ENCODE peak calls at places on chromosome 11, in six cellular contexts. I is HepG2; Q is pancreas; H is fibroblast of lung; T is psoas muscle; B is CD8-positive, alpha-beta memory T cell. W is an unnamed sample.

GRCh38 chr11:119460582-119460981 is 37.6 kb upstream of the THY1 start:
- DNase-seq in I (no peak), Q (no peak), H (peak; percentile 62), T (no peak), B (no peak), W (peak; percentile 53)

GRCh38 chr11:44519989-44520737 is 45.3 kb upstream of the CD82 start:
- DNase-seq in I (no peak), Q (peak; percentile 32), H (no peak), T (no peak), B (no peak), W (no peak)

GRCh38 chr11:63553759-63554158 is 9.4 kb downstream of the PLAAT2 start:
- DNase-seq in I (no peak), Q (no peak), H (peak; percentile 46), T (peak; percentile 49), B (peak; percentile 84), W (no peak)

GRCh38 chr11:126182787-126183445 is 28.5 kb downstream of the RPUSD4 start:
- DNase-seq in I (no peak), Q (no peak), H (no peak), T (no peak), B (no peak), W (no peak)

GRCh38 chr11:95698939-95699562 is 90.5 kb downstream of the FAM76B start:
- DNase-seq in I (peak; percentile 14), Q (no peak), H (peak; percentile 47), T (no peak), B (no peak), W (no peak)

GRCh38 chr11:34987617-34988016 is 71.2 kb downstream of the PDHX start:
- DNase-seq in I (no peak), Q (no peak), H (peak; percentile 76), T (no peak), B (no peak), W (no peak)

GRCh38 chr11:125055107-125055715 is 7.9 kb upstream of the SLC37A2 start:
- DNase-seq in I (no peak), Q (no peak), H (no peak), T (no peak), B (no peak), W (no peak)

GRCh38 chr11:45321669-45322068 is 35.5 kb upstream of the SYT13 start:
- DNase-seq in I (no peak), Q (no peak), H (no peak), T (no peak), B (no peak), W (no peak)

GRCh38 chr11:11822946-11823345 is 18.8 kb upstream of the USP47 start:
- DNase-seq in I (no peak), Q (no peak), H (no peak), T (no peak), B (no peak), W (no peak)

GRCh38 chr11:16969010-16970004 is 44.9 kb downstream of the PLEKHA7 start:
- DNase-seq in I (no peak), Q (no peak), H (no peak), T (no peak), B (no peak), W (no peak)

GRCh38 chr11:78244080-78244479 is 55.4 kb downstream of the USP35 start:
- DNase-seq in I (no peak), Q (no peak), H (peak; percentile 61), T (no peak), B (no peak), W (no peak)
- H3K9me3 ChIP-seq in I (peaks cover 9% of the 10 kb centered on the region), Q (no peaks in the 10 kb centered on the region), H (no peaks in the 10 kb centered on the region), T (no peaks in the 10 kb centered on the region), B (peaks cover 9% of the 10 kb centered on the region), W (peaks cover 14% of the 10 kb centered on the region)

DNA sequence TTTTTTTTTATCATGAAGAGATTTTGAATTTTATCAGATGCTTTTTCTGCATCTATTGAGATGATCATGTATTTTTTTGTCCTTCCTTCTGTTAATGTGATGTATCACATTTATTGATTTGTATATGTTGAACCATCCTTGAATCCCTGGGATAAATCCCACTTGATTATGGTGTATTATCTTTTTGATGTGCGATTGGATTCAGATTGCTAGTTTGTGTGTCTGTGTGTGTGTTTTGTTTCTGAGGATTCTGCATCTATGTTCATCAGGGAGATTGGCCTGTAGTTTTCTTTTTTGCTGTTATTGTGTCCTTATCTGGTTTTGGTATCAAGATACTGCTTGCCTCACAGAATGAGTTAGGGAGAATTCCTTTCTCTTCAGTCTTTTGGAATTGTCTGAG is 52.6 kb downstream of the KCNQ1OT1 start:
- DNase-seq in I (no peak), Q (no peak), H (no peak), T (no peak), B (no peak), W (no peak)
- H3K9me3 ChIP-seq in I (peaks cover 100% of the 10 kb centered on the region), Q (no peaks in the 10 kb centered on the region), H (peaks cover 3% of the 10 kb centered on the region), T (peaks cover 83% of the 10 kb centered on the region), B (peaks cover 19% of the 10 kb centered on the region), W (peaks cover 69% of the 10 kb centered on the region)

GRCh38 chr11:133362156-133362555 is 170.1 kb downstream of the OPCML start:
- DNase-seq in I (no peak), Q (no peak), H (no peak), T (no peak), B (no peak), W (no peak)
- H3K9me3 ChIP-seq in I (no peaks in the 10 kb centered on the region), Q (no peaks in the 10 kb centered on the region), H (no peaks in the 10 kb centered on the region), T (no peaks in the 10 kb centered on the region), B (no peaks in the 10 kb centered on the region), W (no peaks in the 10 kb centered on the region)

GRCh38 chr11:97746832-97747231 is 1273.9 kb upstream of the CNTN5 start:
- DNase-seq in I (no peak), Q (no peak), H (no peak), T (no peak), B (no peak), W (no peak)

GRCh38 chr11:97743205-97743742 is 1277.5 kb upstream of the CNTN5 start:
- DNase-seq in I (no peak), Q (no peak), H (peak; percentile 62), T (no peak), B (no peak), W (no peak)

GRCh38 chr11:97742717-97743116 is 1278.0 kb upstream of the CNTN5 start:
- DNase-seq in I (no peak), Q (no peak), H (no peak), T (no peak), B (no peak), W (no peak)

GRCh38 chr11:97740783-97741151 is 1280.0 kb upstream of the CNTN5 start:
- DNase-seq in I (no peak), Q (no peak), H (no peak), T (no peak), B (no peak), W (no peak)

DNA sequence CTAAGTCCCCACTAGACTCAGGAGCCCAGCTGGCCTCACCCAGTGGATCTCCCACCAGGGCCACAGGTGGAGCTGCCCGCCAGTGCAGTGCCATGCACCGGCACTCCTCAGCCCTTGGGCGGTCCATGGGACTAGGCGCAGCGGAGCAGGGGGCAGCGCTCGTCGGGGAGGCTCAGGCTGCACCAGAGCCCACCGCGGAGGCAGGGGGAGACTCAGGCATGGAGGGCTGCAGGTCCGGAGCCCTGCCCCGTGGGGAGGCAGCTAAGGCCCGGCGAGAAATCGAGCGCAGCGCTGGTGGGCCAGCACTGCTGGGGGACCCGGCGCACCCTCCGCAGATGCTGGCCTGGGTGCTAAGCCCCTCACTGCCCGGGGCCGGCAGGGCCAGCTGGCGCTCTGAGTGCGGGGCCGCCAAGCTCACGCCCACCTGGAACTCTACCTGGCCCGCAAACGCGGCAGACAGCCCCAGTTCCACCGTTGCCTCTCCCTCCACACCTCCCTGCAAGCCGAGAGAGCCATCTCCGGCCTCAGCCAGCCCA is 1275.2 kb upstream of the CNTN5 start:
- DNase-seq in I (no peak), Q (no peak), H (no peak), T (no peak), B (no peak), W (no peak)
- H3K9me3 ChIP-seq in I (peaks cover 27% of the 10 kb centered on the region), Q (no peaks in the 10 kb centered on the region), H (no peaks in the 10 kb centered on the region), T (no peaks in the 10 kb centered on the region), B (no peaks in the 10 kb centered on the region), W (peaks cover 67% of the 10 kb centered on the region)

GRCh38 chr11:79129702-79130101 is 311.1 kb downstream of the TENM4 start:
- DNase-seq in I (no peak), Q (no peak), H (no peak), T (no peak), B (no peak), W (no peak)
- H3K9me3 ChIP-seq in I (no peaks in the 10 kb centered on the region), Q (no peaks in the 10 kb centered on the region), H (no peaks in the 10 kb centered on the region), T (no peaks in the 10 kb centered on the region), B (no peaks in the 10 kb centered on the region), W (no peaks in the 10 kb centered on the region)

DNA sequence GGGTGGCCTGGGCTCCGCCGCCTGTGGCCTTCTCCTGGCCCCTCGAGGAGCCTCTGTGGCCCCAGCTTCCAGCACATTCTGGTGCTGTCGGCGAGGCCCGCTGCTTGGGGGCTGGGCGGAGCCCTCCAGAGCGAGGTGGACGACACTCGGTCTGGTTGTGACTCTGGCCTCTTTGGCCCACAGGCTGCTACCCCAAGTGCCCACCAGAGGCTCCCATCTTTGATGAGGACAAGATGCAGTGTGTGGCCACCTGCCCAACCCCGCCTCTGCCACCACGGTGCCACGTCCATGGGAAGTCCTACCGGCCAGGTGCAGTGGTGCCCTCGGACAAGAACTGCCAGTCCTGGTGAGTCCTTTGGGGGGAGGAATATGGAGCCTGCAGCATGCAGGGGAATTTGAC is 22.4 kb downstream of the MUC5AC start:
- DNase-seq in I (no peak), Q (no peak), H (no peak), T (peak; percentile 40), B (peak; percentile 26), W (no peak)
- H3K9me3 ChIP-seq in I (no peaks in the 10 kb centered on the region), Q (no peaks in the 10 kb centered on the region), H (peaks cover 3% of the 10 kb centered on the region), T (no peaks in the 10 kb centered on the region), B (no peaks in the 10 kb centered on the region), W (no peaks in the 10 kb centered on the region)

GRCh38 chr11:134472188-134472455 is 60.1 kb upstream of the B3GAT1 start:
- DNase-seq in I (no peak), Q (no peak), H (no peak), T (no peak), B (no peak), W (no peak)
- H3K9me3 ChIP-seq in I (no peaks in the 10 kb centered on the region), Q (no peaks in the 10 kb centered on the region), H (no peaks in the 10 kb centered on the region), T (no peaks in the 10 kb centered on the region), B (no peaks in the 10 kb centered on the region), W (no peaks in the 10 kb centered on the region)

DNA sequence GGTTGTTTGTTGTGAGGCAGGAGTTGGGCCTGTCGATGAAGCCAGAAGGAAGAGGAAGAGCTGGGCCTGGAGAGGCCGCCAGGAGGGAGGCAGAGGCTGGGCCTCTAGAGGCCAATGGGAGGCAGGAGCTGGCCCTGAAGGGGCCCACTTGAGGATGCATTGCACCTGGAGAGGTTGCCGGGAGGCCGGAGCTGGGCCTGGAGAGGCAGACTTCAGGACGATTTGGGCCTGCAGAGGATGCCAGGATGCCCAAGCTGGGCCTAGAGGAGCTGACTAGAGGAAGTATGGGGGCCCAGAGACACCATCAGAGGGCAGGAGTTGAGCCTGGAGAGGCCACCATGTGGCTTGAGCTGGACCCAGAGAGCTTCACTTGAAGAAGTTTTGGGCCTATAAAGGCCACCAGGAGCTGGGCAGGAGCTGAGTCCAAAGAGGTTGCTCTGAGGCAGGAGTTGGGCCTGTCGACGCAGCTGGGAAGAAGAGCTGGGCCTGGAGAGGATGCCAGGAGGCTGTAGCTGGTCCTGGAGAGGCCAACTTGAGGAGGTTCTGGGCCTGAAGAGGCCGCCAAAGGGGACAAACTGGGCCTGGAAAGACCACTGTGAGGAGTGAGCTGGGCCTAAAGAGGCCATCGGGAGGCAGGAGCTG is 39.0 kb downstream of the OR4C45 start:
- DNase-seq in I (no peak), Q (no peak), H (no peak), T (no peak), B (no peak), W (no peak)
- H3K9me3 ChIP-seq in I (peaks cover 72% of the 10 kb centered on the region), Q (no peaks in the 10 kb centered on the region), H (no peaks in the 10 kb centered on the region), T (no peaks in the 10 kb centered on the region), B (no peaks in the 10 kb centered on the region), W (no peaks in the 10 kb centered on the region)